ENCODE peak calls at places on chromosomes 7 and 10, in six cellular contexts. One of them, this sample, is unnamed.

GRCh38 chr7:124887247-124887646 is 42.4 kb downstream of the POT1 start:
- DNase-seq in HCT116: no peak
- DNase-seq in H1: no peak
- DNase-seq in HepG2: no peak
- DNase-seq in GM12878: no peak
- DNase-seq in K562: no peak
- DNase-seq in this sample: no peak

GRCh38 chr7:55099086-55099831 is 80.4 kb downstream of the EGFR start:
- DNase-seq in HCT116: no peak
- DNase-seq in H1: no peak
- DNase-seq in HepG2: no peak
- DNase-seq in GM12878: no peak
- DNase-seq in K562: no peak
- DNase-seq in this sample: no peak

GRCh38 chr7:44893710-44894135 is 8.4 kb upstream of the PURB start:
- DNase-seq in HCT116: no peak
- DNase-seq in H1: no peak
- DNase-seq in HepG2: no peak
- DNase-seq in GM12878: no peak
- DNase-seq in K562: no peak
- DNase-seq in this sample: no peak

GRCh38 chr7:12475362-12476063 is 71.8 kb upstream of the VWDE start:
- DNase-seq in HCT116: peak
- DNase-seq in H1: no peak
- DNase-seq in HepG2: no peak
- DNase-seq in GM12878: no peak
- DNase-seq in K562: peak
- DNase-seq in this sample: no peak

GRCh38 chr7:135147899-135148721 is at the start of gene TMEM140:
- DNase-seq in HCT116: no peak
- DNase-seq in H1: no peak
- DNase-seq in HepG2: peak
- DNase-seq in GM12878: peak
- DNase-seq in K562: no peak
- DNase-seq in this sample: no peak

GRCh38 chr10:79295593-79295992 is 51.7 kb upstream of the PPIF start:
- DNase-seq in HCT116: no peak
- DNase-seq in H1: no peak
- DNase-seq in HepG2: no peak
- DNase-seq in GM12878: no peak
- DNase-seq in K562: no peak
- DNase-seq in this sample: no peak

GRCh38 chr7:55509322-55509721 is 63.0 kb downstream of the VOPP1 start:
- DNase-seq in HCT116: no peak
- DNase-seq in H1: no peak
- DNase-seq in HepG2: no peak
- DNase-seq in GM12878: no peak
- DNase-seq in K562: no peak
- DNase-seq in this sample: no peak

GRCh38 chr10:111600772-111601171 is 523.9 kb downstream of the ADRA2A start:
- DNase-seq in HCT116: no peak
- DNase-seq in H1: no peak
- DNase-seq in HepG2: no peak
- DNase-seq in GM12878: no peak
- DNase-seq in K562: no peak
- DNase-seq in this sample: no peak

GRCh38 chr10:93269281-93269680 is 195.6 kb downstream of the CYP26A1 start:
- DNase-seq in HCT116: no peak
- DNase-seq in H1: no peak
- DNase-seq in HepG2: no peak
- DNase-seq in GM12878: no peak
- DNase-seq in K562: no peak
- DNase-seq in this sample: no peak

GRCh38 chr10:132516771-132517725 is 20.5 kb upstream of the INPP5A start:
- DNase-seq in HCT116: no peak
- DNase-seq in H1: peak
- DNase-seq in HepG2: peak
- DNase-seq in GM12878: no peak
- DNase-seq in K562: peak
- DNase-seq in this sample: peak

GRCh38 chr7:81111358-81111757 is 192.5 kb upstream of the SEMA3C start:
- DNase-seq in HCT116: peak
- DNase-seq in H1: no peak
- DNase-seq in HepG2: no peak
- DNase-seq in GM12878: no peak
- DNase-seq in K562: no peak
- DNase-seq in this sample: no peak

GRCh38 chr10:60155945-60156683 is 233.6 kb downstream of the ANK3 start:
- DNase-seq in HCT116: no peak
- DNase-seq in H1: no peak
- DNase-seq in HepG2: no peak
- DNase-seq in GM12878: no peak
- DNase-seq in K562: no peak
- DNase-seq in this sample: no peak

GRCh38 chr7:92725161-92725925 is 111.0 kb downstream of the CDK6 start:
- DNase-seq in HCT116: no peak
- DNase-seq in H1: no peak
- DNase-seq in HepG2: no peak
- DNase-seq in GM12878: no peak
- DNase-seq in K562: no peak
- DNase-seq in this sample: no peak

GRCh38 chr7:79298145-79298760 is 155.2 kb downstream of the MAGI2 start:
- DNase-seq in HCT116: peak
- DNase-seq in H1: no peak
- DNase-seq in HepG2: peak
- DNase-seq in GM12878: no peak
- DNase-seq in K562: peak
- DNase-seq in this sample: peak

GRCh38 chr7:47446871-47447466 is 134.9 kb downstream of the TNS3 start:
- DNase-seq in HCT116: no peak
- DNase-seq in H1: no peak
- DNase-seq in HepG2: peak
- DNase-seq in GM12878: no peak
- DNase-seq in K562: no peak
- DNase-seq in this sample: no peak

GRCh38 chr7:92831716-92832622 is 4.4 kb downstream of the CDK6 start:
- DNase-seq in HCT116: no peak
- DNase-seq in H1: no peak
- DNase-seq in HepG2: peak
- DNase-seq in GM12878: no peak
- DNase-seq in K562: no peak
- DNase-seq in this sample: no peak

GRCh38 chr10:86225098-86225782 is 141.4 kb downstream of the GRID1 start:
- DNase-seq in HCT116: no peak
- DNase-seq in H1: no peak
- DNase-seq in HepG2: no peak
- DNase-seq in GM12878: no peak
- DNase-seq in K562: no peak
- DNase-seq in this sample: no peak

GRCh38 chr7:13017881-13018280 is 330.4 kb downstream of the ARL4A start:
- DNase-seq in HCT116: peak
- DNase-seq in H1: no peak
- DNase-seq in HepG2: no peak
- DNase-seq in GM12878: no peak
- DNase-seq in K562: no peak
- DNase-seq in this sample: no peak

GRCh38 chr10:94630017-94630688 is 53.4 kb upstream of the CYP2C18 start:
- DNase-seq in HCT116: peak
- DNase-seq in H1: no peak
- DNase-seq in HepG2: peak
- DNase-seq in GM12878: no peak
- DNase-seq in K562: peak
- DNase-seq in this sample: no peak

GRCh38 chr7:117008849-117009531 is 55.7 kb downstream of the ST7 start:
- DNase-seq in HCT116: no peak
- DNase-seq in H1: no peak
- DNase-seq in HepG2: no peak
- DNase-seq in GM12878: no peak
- DNase-seq in K562: no peak
- DNase-seq in this sample: no peak

GRCh38 chr7:27917119-27917518 is 177.2 kb downstream of the TAX1BP1 start:
- DNase-seq in HCT116: no peak
- DNase-seq in H1: no peak
- DNase-seq in HepG2: no peak
- DNase-seq in GM12878: no peak
- DNase-seq in K562: no peak
- DNase-seq in this sample: no peak

GRCh38 chr7:27917774-27918314 is 177.9 kb downstream of the TAX1BP1 start:
- DNase-seq in HCT116: no peak
- DNase-seq in H1: no peak
- DNase-seq in HepG2: peak
- DNase-seq in GM12878: no peak
- DNase-seq in K562: no peak
- DNase-seq in this sample: no peak

GRCh38 chr7:27914409-27914808 is 174.4 kb downstream of the TAX1BP1 start:
- DNase-seq in HCT116: no peak
- DNase-seq in H1: no peak
- DNase-seq in HepG2: no peak
- DNase-seq in GM12878: no peak
- DNase-seq in K562: no peak
- DNase-seq in this sample: no peak

GRCh38 chr7:27918503-27918902 is 178.5 kb downstream of the TAX1BP1 start:
- DNase-seq in HCT116: no peak
- DNase-seq in H1: no peak
- DNase-seq in HepG2: no peak
- DNase-seq in GM12878: no peak
- DNase-seq in K562: no peak
- DNase-seq in this sample: no peak

GRCh38 chr7:27916372-27916771 is 176.4 kb downstream of the TAX1BP1 start:
- DNase-seq in HCT116: peak
- DNase-seq in H1: no peak
- DNase-seq in HepG2: no peak
- DNase-seq in GM12878: no peak
- DNase-seq in K562: no peak
- DNase-seq in this sample: no peak
- TF ChIP-seq YY1 in HCT116: no peak
- TF ChIP-seq YY1 in H1: no peak
- TF ChIP-seq YY1 in HepG2: no peak
- TF ChIP-seq YY1 in GM12878: no peak
- TF ChIP-seq YY1 in K562: no peak
- TF ChIP-seq YY1 in this sample: no peak

GRCh38 chr7:27364344-27364758 is 121.7 kb downstream of the EVX1 start:
- DNase-seq in HCT116: no peak
- DNase-seq in H1: no peak
- DNase-seq in HepG2: no peak
- DNase-seq in GM12878: no peak
- DNase-seq in K562: no peak
- DNase-seq in this sample: no peak
- H3K4me3 ChIP-seq in HCT116: no peak
- H3K4me3 ChIP-seq in H1: no peak
- H3K4me3 ChIP-seq in HepG2: no peak
- H3K4me3 ChIP-seq in GM12878: no peak
- H3K4me3 ChIP-seq in K562: no peak
- H3K4me3 ChIP-seq in this sample: no peak

GRCh38 chr7:99142727-99143521 is 984 bp downstream of the SMURF1 start:
- DNase-seq in HCT116: peak
- DNase-seq in H1: peak
- DNase-seq in HepG2: peak
- DNase-seq in GM12878: peak
- DNase-seq in K562: peak
- DNase-seq in this sample: peak

GRCh38 chr7:99141756-99142726 is 1.9 kb downstream of the SMURF1 start:
- DNase-seq in HCT116: no peak
- DNase-seq in H1: peak
- DNase-seq in HepG2: peak
- DNase-seq in GM12878: no peak
- DNase-seq in K562: peak
- DNase-seq in this sample: peak

GRCh38 chr7:99141334-99141733 is 2.6 kb downstream of the SMURF1 start:
- DNase-seq in HCT116: no peak
- DNase-seq in H1: no peak
- DNase-seq in HepG2: no peak
- DNase-seq in GM12878: no peak
- DNase-seq in K562: no peak
- DNase-seq in this sample: no peak

GRCh38 chr7:99139031-99139430 is 4.9 kb downstream of the SMURF1 start:
- DNase-seq in HCT116: no peak
- DNase-seq in H1: no peak
- DNase-seq in HepG2: no peak
- DNase-seq in GM12878: no peak
- DNase-seq in K562: no peak
- DNase-seq in this sample: no peak

GRCh38 chr7:99140813-99141212 is 3.1 kb downstream of the SMURF1 start:
- DNase-seq in HCT116: no peak
- DNase-seq in H1: no peak
- DNase-seq in HepG2: no peak
- DNase-seq in GM12878: no peak
- DNase-seq in K562: no peak
- DNase-seq in this sample: no peak
- H3K9ac ChIP-seq in HCT116: no peak
- H3K9ac ChIP-seq in H1: no peak
- H3K9ac ChIP-seq in HepG2: peak
- H3K9ac ChIP-seq in GM12878: no peak
- H3K9ac ChIP-seq in K562: no peak
- H3K9ac ChIP-seq in this sample: no peak

GRCh38 chr7:41033526-41033925 is 669.4 kb downstream of the INHBA start:
- DNase-seq in HCT116: no peak
- DNase-seq in H1: no peak
- DNase-seq in HepG2: no peak
- DNase-seq in GM12878: no peak
- DNase-seq in K562: no peak
- DNase-seq in this sample: no peak
- TF ChIP-seq YY1 in HCT116: no peak
- TF ChIP-seq YY1 in H1: no peak
- TF ChIP-seq YY1 in HepG2: no peak
- TF ChIP-seq YY1 in GM12878: no peak
- TF ChIP-seq YY1 in K562: no peak
- TF ChIP-seq YY1 in this sample: no peak

GRCh38 chr10:114709966-114710365 is 51.9 kb upstream of the ABLIM1 start:
- DNase-seq in HCT116: no peak
- DNase-seq in H1: no peak
- DNase-seq in HepG2: no peak
- DNase-seq in GM12878: no peak
- DNase-seq in K562: no peak
- DNase-seq in this sample: no peak
- H3K4me3 ChIP-seq in HCT116: no peak
- H3K4me3 ChIP-seq in H1: no peak
- H3K4me3 ChIP-seq in HepG2: no peak
- H3K4me3 ChIP-seq in GM12878: no peak
- H3K4me3 ChIP-seq in K562: no peak
- H3K4me3 ChIP-seq in this sample: no peak

DNA sequence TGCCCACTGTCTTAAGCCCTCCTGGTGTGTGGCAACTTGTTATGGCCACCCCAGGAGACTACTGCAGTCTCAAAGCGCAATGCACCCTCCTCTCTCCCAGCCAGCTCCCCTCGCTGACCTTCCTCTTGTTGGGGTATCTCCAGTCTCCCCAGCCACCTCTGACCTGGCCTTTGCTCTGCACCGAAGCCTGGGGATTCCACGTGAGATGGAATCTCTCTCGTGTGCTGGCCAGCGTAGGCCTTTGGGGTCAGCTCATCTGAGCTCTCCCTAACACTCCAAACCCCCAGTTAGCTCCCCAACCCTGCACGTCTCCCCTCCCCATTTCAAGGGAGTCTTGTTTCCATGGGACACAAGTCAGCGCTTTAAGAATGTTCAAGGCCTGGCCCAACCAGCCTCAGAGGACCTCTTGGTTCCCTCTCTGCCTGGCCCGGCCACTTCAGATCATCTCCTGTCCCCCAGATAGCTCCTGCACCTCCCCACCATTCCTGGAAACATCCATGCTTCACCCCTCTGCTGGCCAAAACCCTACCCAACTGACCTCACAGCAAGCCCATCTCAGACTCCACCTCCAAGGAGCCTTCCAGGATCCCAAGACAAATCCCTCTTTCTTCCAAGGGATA is 11.2 kb downstream of the ITPRIP start:
- DNase-seq in HCT116: no peak
- DNase-seq in H1: no peak
- DNase-seq in HepG2: no peak
- DNase-seq in GM12878: no peak
- DNase-seq in K562: no peak
- DNase-seq in this sample: no peak
- H3K9ac ChIP-seq in HCT116: no peak
- H3K9ac ChIP-seq in H1: no peak
- H3K9ac ChIP-seq in HepG2: no peak
- H3K9ac ChIP-seq in GM12878: no peak
- H3K9ac ChIP-seq in K562: peak
- H3K9ac ChIP-seq in this sample: no peak